ENCODE peak calls at places on chromosomes 6 and 20, in eight cellular contexts. One of them, this sample, is unnamed.

GRCh38 chr6:76697585-76697984 is 625.1 kb upstream of the IMPG1 start:
- DNase-seq in immature natural killer cell: no peak
- DNase-seq in activated naive CD4-positive, alpha-beta T cell treated with anti-CD3 and anti-CD28 coated beads for 36 hours: no peak
- DNase-seq in neuronal stem cell: no peak
- DNase-seq in NCI-H748 treated with DMSO at 0.1 percent for 48 hours: peak
- DNase-seq in LoVo: no peak
- DNase-seq in fibroblast of pulmonary artery: peak
- DNase-seq in activated T-helper 1 cell treated with Interleukin-2 at 50 U/mL for 16 hours: no peak
- DNase-seq in this sample: no peak

GRCh38 chr6:80767808-80768207 is 661.3 kb downstream of the BCKDHB start:
- DNase-seq in immature natural killer cell: no peak
- DNase-seq in activated naive CD4-positive, alpha-beta T cell treated with anti-CD3 and anti-CD28 coated beads for 36 hours: no peak
- DNase-seq in neuronal stem cell: no peak
- DNase-seq in NCI-H748 treated with DMSO at 0.1 percent for 48 hours: no peak
- DNase-seq in LoVo: peak
- DNase-seq in fibroblast of pulmonary artery: peak
- DNase-seq in activated T-helper 1 cell treated with Interleukin-2 at 50 U/mL for 16 hours: no peak
- DNase-seq in this sample: peak

GRCh38 chr20:4064118-4064962 is 49.0 kb upstream of the RNF24 start:
- DNase-seq in immature natural killer cell: no peak
- DNase-seq in activated naive CD4-positive, alpha-beta T cell treated with anti-CD3 and anti-CD28 coated beads for 36 hours: no peak
- DNase-seq in neuronal stem cell: no peak
- DNase-seq in NCI-H748 treated with DMSO at 0.1 percent for 48 hours: no peak
- DNase-seq in LoVo: peak
- DNase-seq in fibroblast of pulmonary artery: peak
- DNase-seq in activated T-helper 1 cell treated with Interleukin-2 at 50 U/mL for 16 hours: no peak
- DNase-seq in this sample: no peak

GRCh38 chr6:168166627-168167026 is 87.6 kb upstream of the FRMD1 start:
- DNase-seq in immature natural killer cell: no peak
- DNase-seq in activated naive CD4-positive, alpha-beta T cell treated with anti-CD3 and anti-CD28 coated beads for 36 hours: no peak
- DNase-seq in neuronal stem cell: no peak
- DNase-seq in NCI-H748 treated with DMSO at 0.1 percent for 48 hours: no peak
- DNase-seq in LoVo: no peak
- DNase-seq in fibroblast of pulmonary artery: no peak
- DNase-seq in activated T-helper 1 cell treated with Interleukin-2 at 50 U/mL for 16 hours: no peak
- DNase-seq in this sample: no peak

GRCh38 chr6:31834704-31835375 is 7.3 kb downstream of the HSPA1B start:
- DNase-seq in immature natural killer cell: no peak
- DNase-seq in activated naive CD4-positive, alpha-beta T cell treated with anti-CD3 and anti-CD28 coated beads for 36 hours: peak
- DNase-seq in neuronal stem cell: peak
- DNase-seq in NCI-H748 treated with DMSO at 0.1 percent for 48 hours: peak
- DNase-seq in LoVo: no peak
- DNase-seq in fibroblast of pulmonary artery: no peak
- DNase-seq in activated T-helper 1 cell treated with Interleukin-2 at 50 U/mL for 16 hours: peak
- DNase-seq in this sample: no peak

GRCh38 chr20:21505810-21506530 is 7.9 kb downstream of the NKX2-2 start:
- DNase-seq in immature natural killer cell: peak
- DNase-seq in activated naive CD4-positive, alpha-beta T cell treated with anti-CD3 and anti-CD28 coated beads for 36 hours: peak
- DNase-seq in neuronal stem cell: peak
- DNase-seq in NCI-H748 treated with DMSO at 0.1 percent for 48 hours: no peak
- DNase-seq in LoVo: peak
- DNase-seq in fibroblast of pulmonary artery: peak
- DNase-seq in activated T-helper 1 cell treated with Interleukin-2 at 50 U/mL for 16 hours: peak
- DNase-seq in this sample: no peak

GRCh38 chr6:4671587-4672115 is 104.6 kb upstream of the CDYL start:
- DNase-seq in immature natural killer cell: no peak
- DNase-seq in activated naive CD4-positive, alpha-beta T cell treated with anti-CD3 and anti-CD28 coated beads for 36 hours: no peak
- DNase-seq in neuronal stem cell: no peak
- DNase-seq in NCI-H748 treated with DMSO at 0.1 percent for 48 hours: no peak
- DNase-seq in LoVo: no peak
- DNase-seq in fibroblast of pulmonary artery: no peak
- DNase-seq in activated T-helper 1 cell treated with Interleukin-2 at 50 U/mL for 16 hours: no peak
- DNase-seq in this sample: no peak

GRCh38 chr6:102686461-102686860 is 1293.0 kb downstream of the GRIK2 start:
- DNase-seq in immature natural killer cell: no peak
- DNase-seq in activated naive CD4-positive, alpha-beta T cell treated with anti-CD3 and anti-CD28 coated beads for 36 hours: no peak
- DNase-seq in neuronal stem cell: no peak
- DNase-seq in NCI-H748 treated with DMSO at 0.1 percent for 48 hours: no peak
- DNase-seq in LoVo: no peak
- DNase-seq in fibroblast of pulmonary artery: no peak
- DNase-seq in activated T-helper 1 cell treated with Interleukin-2 at 50 U/mL for 16 hours: no peak
- DNase-seq in this sample: no peak

GRCh38 chr6:148590881-148591280 is 155.9 kb upstream of the UST start:
- DNase-seq in immature natural killer cell: no peak
- DNase-seq in activated naive CD4-positive, alpha-beta T cell treated with anti-CD3 and anti-CD28 coated beads for 36 hours: no peak
- DNase-seq in neuronal stem cell: no peak
- DNase-seq in NCI-H748 treated with DMSO at 0.1 percent for 48 hours: no peak
- DNase-seq in LoVo: no peak
- DNase-seq in fibroblast of pulmonary artery: no peak
- DNase-seq in activated T-helper 1 cell treated with Interleukin-2 at 50 U/mL for 16 hours: no peak
- DNase-seq in this sample: no peak

GRCh38 chr6:163231356-163232014 is 183.0 kb upstream of the QKI start:
- DNase-seq in immature natural killer cell: no peak
- DNase-seq in activated naive CD4-positive, alpha-beta T cell treated with anti-CD3 and anti-CD28 coated beads for 36 hours: no peak
- DNase-seq in neuronal stem cell: no peak
- DNase-seq in NCI-H748 treated with DMSO at 0.1 percent for 48 hours: no peak
- DNase-seq in LoVo: no peak
- DNase-seq in fibroblast of pulmonary artery: no peak
- DNase-seq in activated T-helper 1 cell treated with Interleukin-2 at 50 U/mL for 16 hours: no peak
- DNase-seq in this sample: no peak

GRCh38 chr6:12467706-12468670 is 177.8 kb downstream of the EDN1 start:
- DNase-seq in immature natural killer cell: no peak
- DNase-seq in activated naive CD4-positive, alpha-beta T cell treated with anti-CD3 and anti-CD28 coated beads for 36 hours: no peak
- DNase-seq in neuronal stem cell: no peak
- DNase-seq in NCI-H748 treated with DMSO at 0.1 percent for 48 hours: no peak
- DNase-seq in LoVo: no peak
- DNase-seq in fibroblast of pulmonary artery: peak
- DNase-seq in activated T-helper 1 cell treated with Interleukin-2 at 50 U/mL for 16 hours: no peak
- DNase-seq in this sample: no peak

GRCh38 chr6:35419431-35419830 is 32.7 kb upstream of the FANCE start:
- DNase-seq in immature natural killer cell: no peak
- DNase-seq in activated naive CD4-positive, alpha-beta T cell treated with anti-CD3 and anti-CD28 coated beads for 36 hours: no peak
- DNase-seq in neuronal stem cell: no peak
- DNase-seq in NCI-H748 treated with DMSO at 0.1 percent for 48 hours: no peak
- DNase-seq in LoVo: no peak
- DNase-seq in fibroblast of pulmonary artery: peak
- DNase-seq in activated T-helper 1 cell treated with Interleukin-2 at 50 U/mL for 16 hours: no peak
- DNase-seq in this sample: no peak

GRCh38 chr6:15184441-15184861 is 61.4 kb upstream of the JARID2 start:
- DNase-seq in immature natural killer cell: no peak
- DNase-seq in activated naive CD4-positive, alpha-beta T cell treated with anti-CD3 and anti-CD28 coated beads for 36 hours: peak
- DNase-seq in neuronal stem cell: no peak
- DNase-seq in NCI-H748 treated with DMSO at 0.1 percent for 48 hours: no peak
- DNase-seq in LoVo: no peak
- DNase-seq in fibroblast of pulmonary artery: no peak
- DNase-seq in activated T-helper 1 cell treated with Interleukin-2 at 50 U/mL for 16 hours: no peak
- DNase-seq in this sample: no peak

GRCh38 chr20:16349518-16350295 is 223.5 kb downstream of the KIF16B start:
- DNase-seq in immature natural killer cell: no peak
- DNase-seq in activated naive CD4-positive, alpha-beta T cell treated with anti-CD3 and anti-CD28 coated beads for 36 hours: no peak
- DNase-seq in neuronal stem cell: no peak
- DNase-seq in NCI-H748 treated with DMSO at 0.1 percent for 48 hours: no peak
- DNase-seq in LoVo: no peak
- DNase-seq in fibroblast of pulmonary artery: peak
- DNase-seq in activated T-helper 1 cell treated with Interleukin-2 at 50 U/mL for 16 hours: no peak
- DNase-seq in this sample: no peak

GRCh38 chr6:37620519-37620918 is 77.2 kb downstream of the MDGA1 start:
- DNase-seq in immature natural killer cell: no peak
- DNase-seq in activated naive CD4-positive, alpha-beta T cell treated with anti-CD3 and anti-CD28 coated beads for 36 hours: no peak
- DNase-seq in neuronal stem cell: no peak
- DNase-seq in NCI-H748 treated with DMSO at 0.1 percent for 48 hours: no peak
- DNase-seq in LoVo: no peak
- DNase-seq in fibroblast of pulmonary artery: no peak
- DNase-seq in activated T-helper 1 cell treated with Interleukin-2 at 50 U/mL for 16 hours: no peak
- DNase-seq in this sample: no peak

GRCh38 chr20:56802805-56803204 is 173.7 kb downstream of the TFAP2C start:
- DNase-seq in immature natural killer cell: no peak
- DNase-seq in activated naive CD4-positive, alpha-beta T cell treated with anti-CD3 and anti-CD28 coated beads for 36 hours: no peak
- DNase-seq in neuronal stem cell: no peak
- DNase-seq in NCI-H748 treated with DMSO at 0.1 percent for 48 hours: no peak
- DNase-seq in LoVo: no peak
- DNase-seq in fibroblast of pulmonary artery: no peak
- DNase-seq in activated T-helper 1 cell treated with Interleukin-2 at 50 U/mL for 16 hours: no peak
- DNase-seq in this sample: no peak

GRCh38 chr6:159434410-159434809 is 258.6 kb downstream of the SOD2 start:
- DNase-seq in immature natural killer cell: no peak
- DNase-seq in activated naive CD4-positive, alpha-beta T cell treated with anti-CD3 and anti-CD28 coated beads for 36 hours: no peak
- DNase-seq in neuronal stem cell: no peak
- DNase-seq in NCI-H748 treated with DMSO at 0.1 percent for 48 hours: no peak
- DNase-seq in LoVo: no peak
- DNase-seq in fibroblast of pulmonary artery: no peak
- DNase-seq in activated T-helper 1 cell treated with Interleukin-2 at 50 U/mL for 16 hours: no peak
- DNase-seq in this sample: no peak

GRCh38 chr6:75516757-75517156 is 23.2 kb upstream of the FILIP1 start:
- DNase-seq in immature natural killer cell: no peak
- DNase-seq in activated naive CD4-positive, alpha-beta T cell treated with anti-CD3 and anti-CD28 coated beads for 36 hours: no peak
- DNase-seq in neuronal stem cell: no peak
- DNase-seq in NCI-H748 treated with DMSO at 0.1 percent for 48 hours: no peak
- DNase-seq in LoVo: no peak
- DNase-seq in fibroblast of pulmonary artery: no peak
- DNase-seq in activated T-helper 1 cell treated with Interleukin-2 at 50 U/mL for 16 hours: no peak
- DNase-seq in this sample: no peak

GRCh38 chr6:80527552-80528052 is 421.1 kb downstream of the BCKDHB start:
- DNase-seq in immature natural killer cell: no peak
- DNase-seq in activated naive CD4-positive, alpha-beta T cell treated with anti-CD3 and anti-CD28 coated beads for 36 hours: no peak
- DNase-seq in neuronal stem cell: no peak
- DNase-seq in NCI-H748 treated with DMSO at 0.1 percent for 48 hours: peak
- DNase-seq in LoVo: peak
- DNase-seq in fibroblast of pulmonary artery: no peak
- DNase-seq in activated T-helper 1 cell treated with Interleukin-2 at 50 U/mL for 16 hours: no peak
- DNase-seq in this sample: no peak

GRCh38 chr6:114151070-114151685 is 180.2 kb upstream of the HDAC2 start:
- DNase-seq in immature natural killer cell: no peak
- DNase-seq in activated naive CD4-positive, alpha-beta T cell treated with anti-CD3 and anti-CD28 coated beads for 36 hours: no peak
- DNase-seq in neuronal stem cell: no peak
- DNase-seq in NCI-H748 treated with DMSO at 0.1 percent for 48 hours: no peak
- DNase-seq in LoVo: no peak
- DNase-seq in fibroblast of pulmonary artery: no peak
- DNase-seq in activated T-helper 1 cell treated with Interleukin-2 at 50 U/mL for 16 hours: no peak
- DNase-seq in this sample: no peak

GRCh38 chr6:42101186-42101657 is 41.2 kb downstream of the C6orf132 start:
- DNase-seq in immature natural killer cell: no peak
- DNase-seq in activated naive CD4-positive, alpha-beta T cell treated with anti-CD3 and anti-CD28 coated beads for 36 hours: no peak
- DNase-seq in neuronal stem cell: no peak
- DNase-seq in NCI-H748 treated with DMSO at 0.1 percent for 48 hours: no peak
- DNase-seq in LoVo: no peak
- DNase-seq in fibroblast of pulmonary artery: peak
- DNase-seq in activated T-helper 1 cell treated with Interleukin-2 at 50 U/mL for 16 hours: no peak
- DNase-seq in this sample: no peak

GRCh38 chr6:77440206-77440976 is 22.9 kb downstream of the HTR1B start:
- DNase-seq in immature natural killer cell: no peak
- DNase-seq in activated naive CD4-positive, alpha-beta T cell treated with anti-CD3 and anti-CD28 coated beads for 36 hours: no peak
- DNase-seq in neuronal stem cell: no peak
- DNase-seq in NCI-H748 treated with DMSO at 0.1 percent for 48 hours: no peak
- DNase-seq in LoVo: no peak
- DNase-seq in fibroblast of pulmonary artery: no peak
- DNase-seq in activated T-helper 1 cell treated with Interleukin-2 at 50 U/mL for 16 hours: no peak
- DNase-seq in this sample: no peak

GRCh38 chr6:98782772-98783171 is 51.6 kb upstream of the POU3F2 start:
- DNase-seq in immature natural killer cell: no peak
- DNase-seq in activated naive CD4-positive, alpha-beta T cell treated with anti-CD3 and anti-CD28 coated beads for 36 hours: no peak
- DNase-seq in neuronal stem cell: no peak
- DNase-seq in NCI-H748 treated with DMSO at 0.1 percent for 48 hours: no peak
- DNase-seq in LoVo: no peak
- DNase-seq in fibroblast of pulmonary artery: no peak
- DNase-seq in activated T-helper 1 cell treated with Interleukin-2 at 50 U/mL for 16 hours: no peak
- DNase-seq in this sample: no peak

GRCh38 chr6:52596371-52597028 is 19.6 kb upstream of the TRAM2 start:
- DNase-seq in immature natural killer cell: no peak
- DNase-seq in activated naive CD4-positive, alpha-beta T cell treated with anti-CD3 and anti-CD28 coated beads for 36 hours: no peak
- DNase-seq in neuronal stem cell: no peak
- DNase-seq in NCI-H748 treated with DMSO at 0.1 percent for 48 hours: no peak
- DNase-seq in LoVo: no peak
- DNase-seq in fibroblast of pulmonary artery: peak
- DNase-seq in activated T-helper 1 cell treated with Interleukin-2 at 50 U/mL for 16 hours: no peak
- DNase-seq in this sample: no peak

GRCh38 chr6:161417712-161418457 is 144.0 kb upstream of the AGPAT4 start:
- DNase-seq in immature natural killer cell: no peak
- DNase-seq in activated naive CD4-positive, alpha-beta T cell treated with anti-CD3 and anti-CD28 coated beads for 36 hours: no peak
- DNase-seq in neuronal stem cell: no peak
- DNase-seq in NCI-H748 treated with DMSO at 0.1 percent for 48 hours: no peak
- DNase-seq in LoVo: no peak
- DNase-seq in fibroblast of pulmonary artery: peak
- DNase-seq in activated T-helper 1 cell treated with Interleukin-2 at 50 U/mL for 16 hours: no peak
- DNase-seq in this sample: no peak

GRCh38 chr6:129583864-129584263 is 126.1 kb downstream of the ARHGAP18 start:
- DNase-seq in immature natural killer cell: no peak
- DNase-seq in activated naive CD4-positive, alpha-beta T cell treated with anti-CD3 and anti-CD28 coated beads for 36 hours: no peak
- DNase-seq in neuronal stem cell: no peak
- DNase-seq in NCI-H748 treated with DMSO at 0.1 percent for 48 hours: no peak
- DNase-seq in LoVo: no peak
- DNase-seq in fibroblast of pulmonary artery: no peak
- DNase-seq in activated T-helper 1 cell treated with Interleukin-2 at 50 U/mL for 16 hours: no peak
- DNase-seq in this sample: no peak

GRCh38 chr20:50837532-50838321 is 42.9 kb downstream of the BCAS4 start:
- DNase-seq in immature natural killer cell: no peak
- DNase-seq in activated naive CD4-positive, alpha-beta T cell treated with anti-CD3 and anti-CD28 coated beads for 36 hours: no peak
- DNase-seq in neuronal stem cell: no peak
- DNase-seq in NCI-H748 treated with DMSO at 0.1 percent for 48 hours: no peak
- DNase-seq in LoVo: no peak
- DNase-seq in fibroblast of pulmonary artery: peak
- DNase-seq in activated T-helper 1 cell treated with Interleukin-2 at 50 U/mL for 16 hours: no peak
- DNase-seq in this sample: no peak

GRCh38 chr6:144690109-144690508 is 405.0 kb downstream of the UTRN start:
- DNase-seq in immature natural killer cell: no peak
- DNase-seq in activated naive CD4-positive, alpha-beta T cell treated with anti-CD3 and anti-CD28 coated beads for 36 hours: no peak
- DNase-seq in neuronal stem cell: no peak
- DNase-seq in NCI-H748 treated with DMSO at 0.1 percent for 48 hours: no peak
- DNase-seq in LoVo: no peak
- DNase-seq in fibroblast of pulmonary artery: no peak
- DNase-seq in activated T-helper 1 cell treated with Interleukin-2 at 50 U/mL for 16 hours: no peak
- DNase-seq in this sample: no peak

GRCh38 chr6:154459513-154459912 is 51.0 kb downstream of the CNKSR3 start:
- DNase-seq in immature natural killer cell: no peak
- DNase-seq in activated naive CD4-positive, alpha-beta T cell treated with anti-CD3 and anti-CD28 coated beads for 36 hours: no peak
- DNase-seq in neuronal stem cell: no peak
- DNase-seq in NCI-H748 treated with DMSO at 0.1 percent for 48 hours: no peak
- DNase-seq in LoVo: no peak
- DNase-seq in fibroblast of pulmonary artery: no peak
- DNase-seq in activated T-helper 1 cell treated with Interleukin-2 at 50 U/mL for 16 hours: no peak
- DNase-seq in this sample: no peak

GRCh38 chr6:44265003-44265842 is at the start of gene NFKBIE:
- DNase-seq in immature natural killer cell: peak
- DNase-seq in activated naive CD4-positive, alpha-beta T cell treated with anti-CD3 and anti-CD28 coated beads for 36 hours: peak
- DNase-seq in neuronal stem cell: peak
- DNase-seq in NCI-H748 treated with DMSO at 0.1 percent for 48 hours: peak
- DNase-seq in LoVo: peak
- DNase-seq in fibroblast of pulmonary artery: peak
- DNase-seq in activated T-helper 1 cell treated with Interleukin-2 at 50 U/mL for 16 hours: peak
- DNase-seq in this sample: no peak

GRCh38 chr6:39804666-39805065 is 12.5 kb downstream of the DAAM2 start:
- DNase-seq in immature natural killer cell: no peak
- DNase-seq in activated naive CD4-positive, alpha-beta T cell treated with anti-CD3 and anti-CD28 coated beads for 36 hours: no peak
- DNase-seq in neuronal stem cell: no peak
- DNase-seq in NCI-H748 treated with DMSO at 0.1 percent for 48 hours: no peak
- DNase-seq in LoVo: no peak
- DNase-seq in fibroblast of pulmonary artery: peak
- DNase-seq in activated T-helper 1 cell treated with Interleukin-2 at 50 U/mL for 16 hours: no peak
- DNase-seq in this sample: no peak

GRCh38 chr6:135812085-135812526 is 39.4 kb upstream of the PDE7B start:
- DNase-seq in immature natural killer cell: no peak
- DNase-seq in activated naive CD4-positive, alpha-beta T cell treated with anti-CD3 and anti-CD28 coated beads for 36 hours: no peak
- DNase-seq in neuronal stem cell: no peak
- DNase-seq in NCI-H748 treated with DMSO at 0.1 percent for 48 hours: no peak
- DNase-seq in LoVo: no peak
- DNase-seq in fibroblast of pulmonary artery: peak
- DNase-seq in activated T-helper 1 cell treated with Interleukin-2 at 50 U/mL for 16 hours: no peak
- DNase-seq in this sample: no peak

GRCh38 chr6:131135244-131136020 is at the start of gene AKAP7:
- DNase-seq in immature natural killer cell: peak
- DNase-seq in activated naive CD4-positive, alpha-beta T cell treated with anti-CD3 and anti-CD28 coated beads for 36 hours: peak
- DNase-seq in neuronal stem cell: peak
- DNase-seq in NCI-H748 treated with DMSO at 0.1 percent for 48 hours: no peak
- DNase-seq in LoVo: peak
- DNase-seq in fibroblast of pulmonary artery: peak
- DNase-seq in activated T-helper 1 cell treated with Interleukin-2 at 50 U/mL for 16 hours: peak
- DNase-seq in this sample: peak

GRCh38 chr6:52231411-52232127 is 12.7 kb downstream of the IL17F start:
- DNase-seq in immature natural killer cell: peak
- DNase-seq in activated naive CD4-positive, alpha-beta T cell treated with anti-CD3 and anti-CD28 coated beads for 36 hours: peak
- DNase-seq in neuronal stem cell: no peak
- DNase-seq in NCI-H748 treated with DMSO at 0.1 percent for 48 hours: no peak
- DNase-seq in LoVo: no peak
- DNase-seq in fibroblast of pulmonary artery: no peak
- DNase-seq in activated T-helper 1 cell treated with Interleukin-2 at 50 U/mL for 16 hours: no peak
- DNase-seq in this sample: no peak